ENCODE peak calls at places on chromosomes 13 and 19, in nine cellular contexts. U is NCI-H2081; J is hepatic stellate cell; X is stimulated activated CD4-positive, alpha-beta T cell treated with anti-CD3 and anti-CD28 coated beads, TNF-alpha, amount 100 ng/mL, for 1 hour; K is germinal center; I is NCI-H2029; T is iris pigment epithelial cell; A is RCC 7860; F is CD4-positive, alpha-beta memory T cell. W is an unnamed sample.

GRCh38 chr19:3849092-3849491 is 19.7 kb downstream of the ZFR2 start:
- DNase-seq in U (peak), J (peak), X (peak), K (no peak), I (no peak), T (peak), A (no peak), F (no peak), W (no peak)

GRCh38 chr13:111595276-111595675 is 274.8 kb downstream of the TEX29 start:
- DNase-seq in U (no peak), J (no peak), X (no peak), K (no peak), I (no peak), T (no peak), A (no peak), F (no peak), W (no peak)

GRCh38 chr13:39167018-39167417 is 128.8 kb downstream of the NHLRC3 start:
- DNase-seq in U (no peak), J (no peak), X (no peak), K (no peak), I (no peak), T (no peak), A (no peak), F (no peak), W (no peak)

GRCh38 chr19:38655148-38655824 is 7.8 kb downstream of the ACTN4 start:
- DNase-seq in U (no peak), J (no peak), X (no peak), K (no peak), I (no peak), T (no peak), A (no peak), F (no peak), W (no peak)

GRCh38 chr13:73579574-73580274 is 520.9 kb downstream of the KLF5 start:
- DNase-seq in U (no peak), J (no peak), X (no peak), K (no peak), I (no peak), T (no peak), A (no peak), F (no peak), W (no peak)

GRCh38 chr13:111270126-111270525 is 50.3 kb upstream of the TEX29 start:
- DNase-seq in U (no peak), J (peak), X (no peak), K (no peak), I (no peak), T (peak), A (no peak), F (no peak), W (no peak)

GRCh38 chr19:5719274-5719960 is 529 bp downstream of the LONP1 start:
- DNase-seq in U (no peak), J (no peak), X (no peak), K (peak), I (peak), T (peak), A (no peak), F (peak), W (no peak)

GRCh38 chr19:19587776-19588175 is 30.7 kb downstream of the PBX4 start:
- DNase-seq in U (peak), J (no peak), X (no peak), K (no peak), I (no peak), T (no peak), A (no peak), F (no peak), W (no peak)

GRCh38 chr13:36131931-36132297 is 732 bp upstream of the DCLK1 start:
- DNase-seq in U (no peak), J (no peak), X (no peak), K (no peak), I (no peak), T (no peak), A (no peak), F (no peak), W (no peak)

GRCh38 chr19:32404939-32405430 is 585 bp upstream of the DPY19L3 start:
- DNase-seq in U (peak), J (peak), X (no peak), K (no peak), I (no peak), T (peak), A (no peak), F (no peak), W (no peak)

GRCh38 chr13:21118180-21118579 is 56.8 kb upstream of the LATS2 start:
- DNase-seq in U (no peak), J (no peak), X (no peak), K (no peak), I (no peak), T (no peak), A (no peak), F (no peak), W (no peak)

GRCh38 chr19:38640368-38640767 is 7.1 kb upstream of the ACTN4 start:
- DNase-seq in U (no peak), J (no peak), X (no peak), K (no peak), I (no peak), T (no peak), A (no peak), F (no peak), W (no peak)

GRCh38 chr13:43426355-43426754 is 360.4 kb downstream of the ENOX1 start:
- DNase-seq in U (no peak), J (no peak), X (no peak), K (no peak), I (no peak), T (no peak), A (no peak), F (no peak), W (no peak)

GRCh38 chr13:37598572-37598971 is at the start of gene POSTN:
- DNase-seq in U (peak), J (no peak), X (no peak), K (no peak), I (no peak), T (peak), A (no peak), F (no peak), W (no peak)

GRCh38 chr13:83882626-83882959 is 319 bp upstream of the SLITRK1 start:
- DNase-seq in U (peak), J (no peak), X (no peak), K (no peak), I (no peak), T (no peak), A (no peak), F (no peak), W (no peak)

GRCh38 chr13:63551731-63552130 is 2136.1 kb upstream of the PCDH20 start:
- DNase-seq in U (no peak), J (no peak), X (no peak), K (no peak), I (no peak), T (no peak), A (no peak), F (no peak), W (no peak)

GRCh38 chr13:114177245-114178010 is 1.6 kb upstream of the CFAP97D2 start:
- DNase-seq in U (no peak), J (no peak), X (no peak), K (no peak), I (no peak), T (no peak), A (no peak), F (no peak), W (no peak)

GRCh38 chr13:50788551-50788950 is 54.9 kb downstream of the DLEU7 start:
- DNase-seq in U (no peak), J (no peak), X (no peak), K (no peak), I (no peak), T (peak), A (no peak), F (no peak), W (no peak)

GRCh38 chr13:53200498-53201453 is 172.2 kb downstream of the OLFM4 start:
- DNase-seq in U (no peak), J (peak), X (no peak), K (peak), I (no peak), T (peak), A (no peak), F (no peak), W (peak)

GRCh38 chr13:47949799-47950198 is 51.3 kb downstream of the SUCLA2 start:
- DNase-seq in U (no peak), J (no peak), X (no peak), K (no peak), I (no peak), T (no peak), A (no peak), F (no peak), W (no peak)

GRCh38 chr19:1315470-1316166 is 29.9 kb downstream of the EFNA2 start:
- DNase-seq in U (no peak), J (peak), X (no peak), K (peak), I (peak), T (peak), A (peak), F (no peak), W (peak)

GRCh38 chr13:41668130-41668757 is 210.9 kb downstream of the RGCC start:
- DNase-seq in U (peak), J (peak), X (no peak), K (peak), I (peak), T (peak), A (peak), F (peak), W (peak)

GRCh38 chr13:76677047-76677446 is 209.2 kb downstream of the KCTD12 start:
- DNase-seq in U (no peak), J (no peak), X (no peak), K (no peak), I (no peak), T (peak), A (no peak), F (no peak), W (no peak)

GRCh38 chr19:2426661-2427322 is 594 bp downstream of the TIMM13 start:
- DNase-seq in U (peak), J (peak), X (peak), K (peak), I (peak), T (peak), A (peak), F (no peak), W (peak)

GRCh38 chr13:78680064-78680463 is 21.1 kb upstream of the OBI1 start:
- DNase-seq in U (peak), J (no peak), X (no peak), K (no peak), I (no peak), T (no peak), A (no peak), F (no peak), W (no peak)

GRCh38 chr13:27425151-27425917 is 915 bp downstream of the GTF3A start:
- DNase-seq in U (no peak), J (no peak), X (no peak), K (peak), I (no peak), T (no peak), A (peak), F (peak), W (no peak)

GRCh38 chr19:30229524-30230174 is 142.5 kb upstream of the ZNF536 start:
- DNase-seq in U (no peak), J (no peak), X (no peak), K (no peak), I (no peak), T (peak), A (no peak), F (no peak), W (no peak)

GRCh38 chr13:96898212-96898611 is 96.1 kb downstream of the OXGR1 start:
- DNase-seq in U (no peak), J (peak), X (no peak), K (no peak), I (no peak), T (peak), A (no peak), F (no peak), W (no peak)

GRCh38 chr13:92224052-92224821 is 825.8 kb downstream of the GPC5 start:
- DNase-seq in U (no peak), J (no peak), X (no peak), K (no peak), I (no peak), T (peak), A (no peak), F (no peak), W (no peak)

GRCh38 chr19:2040647-2041435 is 10.2 kb downstream of the MKNK2 start:
- DNase-seq in U (no peak), J (no peak), X (no peak), K (no peak), I (no peak), T (no peak), A (no peak), F (no peak), W (no peak)

GRCh38 chr19:3398114-3398899 is 31.9 kb downstream of the NFIC start:
- DNase-seq in U (no peak), J (no peak), X (no peak), K (no peak), I (no peak), T (peak), A (no peak), F (no peak), W (no peak)

GRCh38 chr13:109844396-109844795 is 58.0 kb upstream of the IRS2 start:
- DNase-seq in U (no peak), J (peak), X (no peak), K (no peak), I (peak), T (peak), A (no peak), F (no peak), W (no peak)

GRCh38 chr19:30999726-31000125 is 349.5 kb downstream of the TSHZ3 start:
- DNase-seq in U (no peak), J (no peak), X (no peak), K (no peak), I (no peak), T (no peak), A (no peak), F (no peak), W (no peak)

GRCh38 chr13:26062853-26063444 is 11.1 kb upstream of the SHISA2 start:
- DNase-seq in U (peak), J (peak), X (no peak), K (no peak), I (peak), T (peak), A (peak), F (peak), W (no peak)

GRCh38 chr19:51784922-51785690 is 9.9 kb upstream of the FPR3 start:
- DNase-seq in U (no peak), J (peak), X (peak), K (no peak), I (no peak), T (peak), A (peak), F (no peak), W (no peak)

GRCh38 chr19:50870417-50871089 is 2.7 kb upstream of the KLK2 start:
- DNase-seq in U (no peak), J (no peak), X (no peak), K (no peak), I (no peak), T (no peak), A (no peak), F (no peak), W (no peak)

GRCh38 chr19:47210689-47211316 is 20.2 kb downstream of the BBC3 start:
- DNase-seq in U (peak), J (peak), X (peak), K (peak), I (peak), T (peak), A (peak), F (peak), W (peak)

W was measured in progenitor cell of endocrine pancreas.